ENCODE peak calls at places on chromosomes 4 and X, in six cellular contexts. One of them, this sample, is unnamed.

GRCh38 chrX:120690941-120691340 is 61.1 kb upstream of the C1GALT1C1 start:
- DNase-seq in thoracic aorta: no peak
- DNase-seq in omental fat pad: no peak
- DNase-seq in BE2C: no peak
- DNase-seq in RWPE1: no peak
- DNase-seq in progenitor cell of endocrine pancreas: no peak
- DNase-seq in this sample: no peak

GRCh38 chr4:16884673-16885460 is 13.6 kb downstream of the LDB2 start:
- DNase-seq in RWPE1: no peak
- DNase-seq in BE2C: no peak
- DNase-seq in omental fat pad: no peak
- DNase-seq in thoracic aorta: no peak
- DNase-seq in progenitor cell of endocrine pancreas: no peak
- DNase-seq in this sample: no peak

GRCh38 chr4:42617030-42617429 is 39.9 kb downstream of the ATP8A1 start:
- DNase-seq in omental fat pad: no peak
- DNase-seq in RWPE1: no peak
- DNase-seq in BE2C: no peak
- DNase-seq in thoracic aorta: no peak
- DNase-seq in progenitor cell of endocrine pancreas: no peak
- DNase-seq in this sample: no peak

GRCh38 chrX:57951666-57952319 is 41.5 kb upstream of the ZXDA start:
- DNase-seq in omental fat pad: no peak
- DNase-seq in progenitor cell of endocrine pancreas: no peak
- DNase-seq in thoracic aorta: no peak
- DNase-seq in BE2C: no peak
- DNase-seq in RWPE1: no peak
- DNase-seq in this sample: peak

GRCh38 chr4:47122592-47123291 is 91.4 kb downstream of the GABRB1 start:
- DNase-seq in BE2C: peak
- DNase-seq in thoracic aorta: no peak
- DNase-seq in progenitor cell of endocrine pancreas: peak
- DNase-seq in RWPE1: peak
- DNase-seq in omental fat pad: peak
- DNase-seq in this sample: no peak

GRCh38 chr4:140740422-140740821 is 15.8 kb downstream of the TBC1D9 start:
- DNase-seq in RWPE1: no peak
- DNase-seq in progenitor cell of endocrine pancreas: no peak
- DNase-seq in thoracic aorta: no peak
- DNase-seq in BE2C: no peak
- DNase-seq in omental fat pad: no peak
- DNase-seq in this sample: no peak

GRCh38 chr4:159367421-159368105 is 264.7 kb downstream of the RAPGEF2 start:
- DNase-seq in RWPE1: no peak
- DNase-seq in BE2C: no peak
- DNase-seq in thoracic aorta: no peak
- DNase-seq in progenitor cell of endocrine pancreas: no peak
- DNase-seq in omental fat pad: no peak
- DNase-seq in this sample: no peak

GRCh38 chrX:2457289-2458133 is 43.3 kb downstream of the DHRSX start:
- DNase-seq in omental fat pad: no peak
- DNase-seq in progenitor cell of endocrine pancreas: no peak
- DNase-seq in RWPE1: no peak
- DNase-seq in BE2C: no peak
- DNase-seq in thoracic aorta: no peak
- DNase-seq in this sample: no peak

GRCh38 chrX:154719132-154719675 is 31.7 kb downstream of the GAB3 start:
- DNase-seq in progenitor cell of endocrine pancreas: no peak
- DNase-seq in thoracic aorta: no peak
- DNase-seq in BE2C: no peak
- DNase-seq in RWPE1: no peak
- DNase-seq in omental fat pad: no peak
- DNase-seq in this sample: no peak

GRCh38 chr4:124111922-124112321 is 600.6 kb downstream of the ANKRD50 start:
- DNase-seq in progenitor cell of endocrine pancreas: peak
- DNase-seq in thoracic aorta: no peak
- DNase-seq in RWPE1: peak
- DNase-seq in BE2C: no peak
- DNase-seq in omental fat pad: no peak
- DNase-seq in this sample: no peak

GRCh38 chr4:118281611-118282442 is 71.0 kb downstream of the PRSS12 start:
- DNase-seq in omental fat pad: no peak
- DNase-seq in BE2C: peak
- DNase-seq in RWPE1: peak
- DNase-seq in thoracic aorta: no peak
- DNase-seq in progenitor cell of endocrine pancreas: no peak
- DNase-seq in this sample: no peak

GRCh38 chr4:132992686-132993085 is 156.4 kb upstream of the PCDH10 start:
- DNase-seq in RWPE1: no peak
- DNase-seq in thoracic aorta: no peak
- DNase-seq in omental fat pad: no peak
- DNase-seq in progenitor cell of endocrine pancreas: no peak
- DNase-seq in BE2C: no peak
- DNase-seq in this sample: no peak

GRCh38 chrX:30488092-30488491 is 89.5 kb downstream of the TASL start:
- DNase-seq in progenitor cell of endocrine pancreas: no peak
- DNase-seq in RWPE1: peak
- DNase-seq in BE2C: no peak
- DNase-seq in thoracic aorta: no peak
- DNase-seq in omental fat pad: no peak
- DNase-seq in this sample: no peak

GRCh38 chr4:77433102-77433733 is 172.4 kb upstream of the CXCL13 start:
- DNase-seq in thoracic aorta: no peak
- DNase-seq in omental fat pad: no peak
- DNase-seq in BE2C: peak
- DNase-seq in progenitor cell of endocrine pancreas: no peak
- DNase-seq in RWPE1: peak
- DNase-seq in this sample: no peak

GRCh38 chr4:5572751-5573150 is 135.6 kb downstream of the EVC2 start:
- DNase-seq in RWPE1: no peak
- DNase-seq in BE2C: no peak
- DNase-seq in omental fat pad: no peak
- DNase-seq in progenitor cell of endocrine pancreas: no peak
- DNase-seq in thoracic aorta: no peak
- DNase-seq in this sample: no peak

GRCh38 chr4:71456841-71457240 is 118.0 kb downstream of the SLC4A4 start:
- DNase-seq in progenitor cell of endocrine pancreas: no peak
- DNase-seq in BE2C: no peak
- DNase-seq in RWPE1: peak
- DNase-seq in thoracic aorta: no peak
- DNase-seq in omental fat pad: no peak
- DNase-seq in this sample: no peak

GRCh38 chr4:6095023-6095817 is 77.0 kb upstream of the C4orf50 start:
- DNase-seq in BE2C: no peak
- DNase-seq in progenitor cell of endocrine pancreas: no peak
- DNase-seq in thoracic aorta: no peak
- DNase-seq in omental fat pad: no peak
- DNase-seq in RWPE1: no peak
- DNase-seq in this sample: no peak

GRCh38 chr4:44558206-44558605 is 93.2 kb downstream of the YIPF7 start:
- DNase-seq in omental fat pad: no peak
- DNase-seq in thoracic aorta: no peak
- DNase-seq in RWPE1: no peak
- DNase-seq in progenitor cell of endocrine pancreas: no peak
- DNase-seq in BE2C: no peak
- DNase-seq in this sample: no peak

DNA sequence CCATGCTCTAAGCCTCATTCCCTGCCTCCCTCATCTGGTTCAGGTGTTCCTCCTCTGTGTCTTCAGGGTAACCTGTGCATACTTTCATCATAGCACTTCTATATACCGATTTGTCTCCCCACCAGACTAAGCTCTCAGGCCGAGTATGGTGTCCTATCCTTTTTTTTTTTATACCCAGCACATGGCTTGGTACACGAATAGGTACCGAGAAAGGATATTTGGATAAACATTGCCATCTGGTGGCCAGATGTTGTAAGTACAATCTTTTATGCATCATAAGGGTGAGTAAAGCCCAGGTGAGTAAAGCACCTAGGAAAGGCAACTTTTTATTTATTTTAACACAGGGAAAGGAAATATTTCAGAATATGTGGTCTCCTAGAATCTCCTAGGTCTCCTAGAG is 68.4 kb downstream of the MID2 start:
- DNase-seq in BE2C: no peak
- DNase-seq in omental fat pad: no peak
- DNase-seq in RWPE1: peak
- DNase-seq in progenitor cell of endocrine pancreas: no peak
- DNase-seq in thoracic aorta: no peak
- DNase-seq in this sample: no peak
- TF ChIP-seq CTCF in BE2C: peak
- TF ChIP-seq CTCF in omental fat pad: peak
- TF ChIP-seq CTCF in RWPE1: no peak
- TF ChIP-seq CTCF in progenitor cell of endocrine pancreas: peak
- TF ChIP-seq CTCF in thoracic aorta: peak
- TF ChIP-seq CTCF in this sample: peak

GRCh38 chrX:16839852-16840460 is 30.2 kb downstream of the RBBP7 start:
- DNase-seq in progenitor cell of endocrine pancreas: no peak
- DNase-seq in omental fat pad: no peak
- DNase-seq in BE2C: no peak
- DNase-seq in thoracic aorta: no peak
- DNase-seq in RWPE1: peak
- DNase-seq in this sample: no peak

GRCh38 chrX:16834811-16835210 is 35.4 kb downstream of the RBBP7 start:
- DNase-seq in BE2C: no peak
- DNase-seq in progenitor cell of endocrine pancreas: no peak
- DNase-seq in omental fat pad: no peak
- DNase-seq in thoracic aorta: no peak
- DNase-seq in RWPE1: no peak
- DNase-seq in this sample: no peak

GRCh38 chrX:16838202-16839066 is 31.7 kb downstream of the RBBP7 start:
- DNase-seq in RWPE1: peak
- DNase-seq in BE2C: no peak
- DNase-seq in omental fat pad: no peak
- DNase-seq in progenitor cell of endocrine pancreas: no peak
- DNase-seq in thoracic aorta: no peak
- DNase-seq in this sample: no peak

GRCh38 chrX:16839224-16839851 is 30.8 kb downstream of the RBBP7 start:
- DNase-seq in progenitor cell of endocrine pancreas: no peak
- DNase-seq in RWPE1: no peak
- DNase-seq in BE2C: no peak
- DNase-seq in thoracic aorta: no peak
- DNase-seq in omental fat pad: no peak
- DNase-seq in this sample: no peak

GRCh38 chrX:16836371-16836770 is 33.8 kb downstream of the RBBP7 start:
- DNase-seq in thoracic aorta: no peak
- DNase-seq in omental fat pad: no peak
- DNase-seq in RWPE1: no peak
- DNase-seq in progenitor cell of endocrine pancreas: peak
- DNase-seq in BE2C: peak
- DNase-seq in this sample: no peak
- TF ChIP-seq CTCF in thoracic aorta: peak
- TF ChIP-seq CTCF in omental fat pad: no peak
- TF ChIP-seq CTCF in RWPE1: no peak
- TF ChIP-seq CTCF in progenitor cell of endocrine pancreas: peak
- TF ChIP-seq CTCF in BE2C: peak
- TF ChIP-seq CTCF in this sample: peak

GRCh38 chrX:40468033-40468979 is 112.5 kb upstream of the ATP6AP2 start:
- DNase-seq in omental fat pad: no peak
- DNase-seq in progenitor cell of endocrine pancreas: no peak
- DNase-seq in RWPE1: no peak
- DNase-seq in BE2C: peak
- DNase-seq in thoracic aorta: no peak
- DNase-seq in this sample: no peak
- TF ChIP-seq CTCF in omental fat pad: no peak
- TF ChIP-seq CTCF in progenitor cell of endocrine pancreas: peak
- TF ChIP-seq CTCF in RWPE1: peak
- TF ChIP-seq CTCF in BE2C: peak
- TF ChIP-seq CTCF in thoracic aorta: no peak
- TF ChIP-seq CTCF in this sample: peak

GRCh38 chr4:18278244-18278643 is 256.7 kb upstream of the LCORL start:
- DNase-seq in BE2C: no peak
- DNase-seq in RWPE1: no peak
- DNase-seq in omental fat pad: no peak
- DNase-seq in progenitor cell of endocrine pancreas: no peak
- DNase-seq in thoracic aorta: no peak
- DNase-seq in this sample: no peak
- TF ChIP-seq CTCF in BE2C: no peak
- TF ChIP-seq CTCF in RWPE1: no peak
- TF ChIP-seq CTCF in omental fat pad: no peak
- TF ChIP-seq CTCF in progenitor cell of endocrine pancreas: no peak
- TF ChIP-seq CTCF in thoracic aorta: no peak
- TF ChIP-seq CTCF in this sample: no peak

DNA sequence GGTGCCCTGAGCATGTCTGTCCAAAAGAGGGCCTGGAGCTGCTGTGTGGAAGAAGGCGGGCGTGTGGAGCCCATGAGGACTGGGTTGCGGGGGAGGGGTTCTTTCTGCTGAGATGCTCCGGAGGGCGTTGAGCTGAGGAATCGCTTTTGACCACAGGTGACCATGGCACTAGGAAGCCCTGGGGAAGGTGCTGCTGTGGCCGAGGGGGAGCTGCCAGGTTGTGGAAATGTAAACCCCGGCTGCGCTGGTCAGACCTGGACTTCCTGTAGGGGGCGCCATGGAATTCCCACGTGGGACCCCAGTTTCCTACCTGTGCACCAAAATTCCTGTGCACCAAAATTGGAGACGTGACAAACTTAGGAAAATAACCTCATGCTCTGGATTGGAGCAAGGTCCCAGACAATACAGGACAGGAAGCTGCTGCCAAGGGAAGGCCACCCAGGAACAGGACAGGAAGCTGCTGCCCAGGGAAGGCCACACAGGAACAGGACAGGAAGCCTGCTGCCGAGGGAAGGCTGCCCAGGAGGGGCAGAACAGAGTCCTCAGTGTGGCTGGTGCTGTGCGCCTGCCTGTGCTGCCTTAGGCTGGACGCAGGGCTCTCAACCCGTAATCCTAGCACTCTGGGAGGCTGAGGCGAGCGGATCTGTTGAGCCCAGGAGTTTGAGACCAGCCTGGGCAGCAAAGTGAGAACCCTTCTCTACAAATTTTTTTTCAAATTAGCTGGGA is 28.4 kb upstream of the UVSSA start:
- DNase-seq in omental fat pad: no peak
- DNase-seq in thoracic aorta: no peak
- DNase-seq in BE2C: no peak
- DNase-seq in RWPE1: no peak
- DNase-seq in progenitor cell of endocrine pancreas: no peak
- DNase-seq in this sample: peak
- TF ChIP-seq CTCF in omental fat pad: no peak
- TF ChIP-seq CTCF in thoracic aorta: no peak
- TF ChIP-seq CTCF in BE2C: no peak
- TF ChIP-seq CTCF in RWPE1: peak
- TF ChIP-seq CTCF in progenitor cell of endocrine pancreas: peak
- TF ChIP-seq CTCF in this sample: peak

GRCh38 chrX:118350715-118351114 is 4.8 kb downstream of the WDR44 start:
- DNase-seq in RWPE1: no peak
- DNase-seq in BE2C: no peak
- DNase-seq in omental fat pad: no peak
- DNase-seq in progenitor cell of endocrine pancreas: no peak
- DNase-seq in thoracic aorta: no peak
- DNase-seq in this sample: no peak
- TF ChIP-seq CTCF in RWPE1: no peak
- TF ChIP-seq CTCF in BE2C: no peak
- TF ChIP-seq CTCF in omental fat pad: no peak
- TF ChIP-seq CTCF in progenitor cell of endocrine pancreas: no peak
- TF ChIP-seq CTCF in thoracic aorta: no peak
- TF ChIP-seq CTCF in this sample: no peak

DNA sequence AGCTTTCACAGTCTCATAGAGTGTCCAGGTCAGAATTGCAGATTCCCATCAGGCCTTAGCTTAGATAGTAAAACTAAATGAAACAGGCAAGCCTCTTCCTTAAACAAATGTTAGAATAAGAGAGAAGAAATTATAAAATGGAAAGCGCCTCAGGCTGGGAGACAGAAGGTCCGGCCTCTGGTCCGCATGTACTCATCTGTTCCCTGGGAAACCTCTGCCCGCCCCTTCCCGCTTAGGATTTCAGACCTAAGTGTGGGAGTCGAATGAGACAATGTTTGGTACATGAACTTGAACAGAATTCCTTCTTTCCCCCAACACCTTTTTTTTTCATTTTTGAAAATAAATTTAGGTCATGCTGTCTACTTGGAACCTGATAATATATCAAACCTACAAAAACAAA is 68.4 kb downstream of the PTTG2 start:
- DNase-seq in RWPE1: no peak
- DNase-seq in progenitor cell of endocrine pancreas: no peak
- DNase-seq in BE2C: no peak
- DNase-seq in thoracic aorta: no peak
- DNase-seq in omental fat pad: no peak
- DNase-seq in this sample: no peak
- TF ChIP-seq CTCF in RWPE1: no peak
- TF ChIP-seq CTCF in progenitor cell of endocrine pancreas: no peak
- TF ChIP-seq CTCF in BE2C: no peak
- TF ChIP-seq CTCF in thoracic aorta: no peak
- TF ChIP-seq CTCF in omental fat pad: no peak
- TF ChIP-seq CTCF in this sample: no peak